ENCODE peak calls at places on chromosomes 7 and 10, in eight cellular contexts. J is B cell, S is mammary epithelial cell, V is fibroblast of mammary gland, H is GM06990, T is progenitor cell of endocrine pancreas, O is heart right ventricle, B is cardiac muscle cell. F is an unnamed sample.

GRCh38 chr10:77925795-77926565 is 575 bp downstream of the DLG5 start:
- DNase-seq in J (no peak), S (peak; percentile 68), V (peak; percentile 22), H (peak; percentile 44), T (peak; percentile 36), O (peak; percentile 56), B (peak; percentile 46), F (peak; percentile 56)

GRCh38 chr7:43764039-43764789 is 5.7 kb downstream of the BLVRA start:
- DNase-seq in J (peak; percentile 64), S (peak; percentile 67), V (peak; percentile 51), H (peak; percentile 28), T (no peak), O (no peak), B (peak; percentile 68), F (peak; percentile 65)

GRCh38 chr7:105935250-105935649 is 27.8 kb upstream of the CDHR3 start:
- DNase-seq in J (no peak), S (no peak), V (no peak), H (no peak), T (no peak), O (no peak), B (no peak), F (no peak)

GRCh38 chr10:124999433-125000365 is 57.8 kb downstream of the ZRANB1 start:
- DNase-seq in J (peak; percentile 24), S (no peak), V (peak; percentile 61), H (no peak), T (no peak), O (no peak), B (peak; percentile 77), F (no peak)

GRCh38 chr7:136050462-136050847 is 73.3 kb upstream of the MTPN start:
- DNase-seq in J (no peak), S (no peak), V (no peak), H (no peak), T (no peak), O (no peak), B (no peak), F (no peak)

GRCh38 chr7:151514461-151515396 is 5.0 kb downstream of the RHEB start:
- DNase-seq in J (no peak), S (no peak), V (no peak), H (no peak), T (no peak), O (no peak), B (no peak), F (no peak)

GRCh38 chr7:36604801-36605200 is 119.5 kb downstream of the AOAH start:
- DNase-seq in J (no peak), S (peak; percentile 48), V (peak; percentile 19), H (no peak), T (no peak), O (no peak), B (no peak), F (no peak)

GRCh38 chr10:114307731-114308130 is 68.7 kb downstream of the VWA2 start:
- DNase-seq in J (no peak), S (no peak), V (no peak), H (no peak), T (no peak), O (no peak), B (no peak), F (no peak)

GRCh38 chr10:92574545-92575377 is 868 bp upstream of the IDE start:
- DNase-seq in J (peak; percentile 58), S (peak; percentile 28), V (peak; percentile 43), H (no peak), T (no peak), O (no peak), B (no peak), F (peak; percentile 46)

DNA sequence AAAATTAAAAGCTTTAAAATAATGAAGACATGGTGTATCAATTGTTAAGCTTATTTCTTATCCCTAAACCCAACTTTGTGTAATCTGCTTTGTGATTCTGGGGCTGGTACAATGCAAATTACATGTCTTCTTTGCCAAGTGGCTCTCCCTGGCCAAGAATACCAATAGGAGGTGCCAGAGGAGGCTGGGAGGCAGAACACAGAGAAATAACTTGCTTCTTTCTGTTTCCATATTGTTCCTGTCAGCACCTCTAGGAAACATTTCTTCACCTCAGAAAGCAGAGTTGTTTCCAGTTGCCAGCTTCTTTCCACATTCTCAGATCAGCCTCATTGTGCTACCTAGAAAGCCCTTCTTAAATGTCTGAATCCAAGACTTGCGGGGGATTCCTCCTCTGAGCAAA is 174.4 kb downstream of the MDFIC start:
- DNase-seq in J (no peak), S (no peak), V (no peak), H (no peak), T (no peak), O (no peak), B (peak; percentile 74), F (no peak)
- TF ChIP-seq CTCF in J (no peak), S (no peak), V (no peak), H (no peak), T (no peak), O (no peak), B (peak; percentile 24), F (no peak)

GRCh38 chr10:126218778-126219649 is 169.3 kb downstream of the ADAM12 start:
- DNase-seq in J (no peak), S (no peak), V (no peak), H (no peak), T (no peak), O (no peak), B (no peak), F (no peak)
- TF ChIP-seq CTCF in J (no peak), S (no peak), V (no peak), H (no peak), T (no peak), O (no peak), B (no peak), F (no peak)

GRCh38 chr7:35505031-35505430 is 189.9 kb downstream of the HERPUD2 start:
- DNase-seq in J (no peak), S (no peak), V (no peak), H (no peak), T (no peak), O (no peak), B (no peak), F (no peak)

GRCh38 chr7:35513192-35513591 is 181.7 kb downstream of the HERPUD2 start:
- DNase-seq in J (no peak), S (no peak), V (no peak), H (no peak), T (no peak), O (no peak), B (no peak), F (no peak)

GRCh38 chr7:35504365-35504764 is 190.6 kb downstream of the HERPUD2 start:
- DNase-seq in J (no peak), S (no peak), V (no peak), H (no peak), T (no peak), O (no peak), B (no peak), F (no peak)

GRCh38 chr7:35512716-35513115 is 182.2 kb downstream of the HERPUD2 start:
- DNase-seq in J (no peak), S (no peak), V (no peak), H (no peak), T (no peak), O (no peak), B (no peak), F (no peak)

DNA sequence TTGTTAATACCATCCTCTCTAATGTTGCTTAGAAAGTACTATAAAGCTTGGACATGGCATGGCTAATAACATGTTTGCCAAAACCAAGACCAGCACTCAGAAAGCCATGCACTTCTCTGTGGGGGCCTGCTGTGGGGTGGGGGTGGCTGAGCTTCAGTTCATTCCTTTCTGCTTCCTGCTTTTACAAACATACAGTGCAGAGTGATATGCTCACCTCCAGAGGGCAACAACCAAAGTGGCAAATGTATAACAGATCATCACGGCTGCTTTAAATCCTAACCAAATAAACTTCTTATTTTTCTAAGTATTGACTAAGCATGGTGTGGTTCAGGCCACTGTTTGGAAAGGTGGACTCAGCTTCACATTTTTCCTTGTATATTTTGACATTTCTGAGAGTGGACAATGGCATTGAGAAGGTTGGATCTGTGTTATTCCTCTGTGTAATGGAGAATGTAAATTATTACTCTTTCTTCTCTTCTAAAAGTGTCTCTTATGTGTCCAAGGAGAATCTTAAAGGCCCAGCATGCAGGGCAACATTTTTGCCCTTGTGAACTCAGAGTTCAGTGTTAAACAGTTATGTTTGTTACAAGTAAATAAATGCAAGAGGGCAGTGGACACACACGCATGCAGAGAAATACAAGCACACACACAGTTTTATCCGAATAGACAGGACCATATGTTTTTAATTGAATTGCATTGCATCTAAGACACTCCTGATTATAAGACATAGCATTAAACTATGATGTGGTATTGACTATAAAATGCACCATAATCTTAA is 186.1 kb downstream of the HERPUD2 start:
- DNase-seq in J (no peak), S (no peak), V (no peak), H (no peak), T (no peak), O (no peak), B (no peak), F (no peak)
- TF ChIP-seq CTCF in J (no peak), S (no peak), V (no peak), H (no peak), T (peak; percentile 12), O (peak; percentile 15), B (no peak), F (no peak)

DNA sequence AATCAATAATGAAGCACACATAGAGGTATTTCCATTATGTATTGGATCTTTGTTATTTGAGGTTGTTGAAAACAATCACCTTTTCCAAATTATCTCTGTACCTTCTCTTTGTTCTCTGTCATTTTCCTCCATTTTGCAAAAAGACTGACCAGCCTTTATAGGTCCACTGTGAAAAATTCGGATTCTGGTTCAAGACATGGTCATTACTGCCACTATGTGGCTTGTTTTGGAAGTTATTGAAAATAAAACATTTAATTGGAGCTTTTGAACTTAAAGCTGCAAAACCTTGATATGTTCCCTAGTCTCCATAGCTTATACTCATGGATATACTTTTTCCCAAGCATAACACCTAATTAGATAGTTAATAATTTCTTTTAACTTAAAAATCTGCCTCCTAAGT is 1094.4 kb downstream of the NRG3 start:
- DNase-seq in J (no peak), S (peak; percentile 7), V (peak; percentile 38), H (no peak), T (no peak), O (no peak), B (peak; percentile 56), F (no peak)
- TF ChIP-seq CTCF in J (no peak), S (peak; percentile 53), V (peak; percentile 39), H (peak; percentile 34), T (peak; percentile 49), O (peak; percentile 44), B (peak; percentile 48), F (peak; percentile 37)

GRCh38 chr10:1243486-1244182 is 187.4 kb downstream of the WDR37 start:
- DNase-seq in J (no peak), S (no peak), V (no peak), H (no peak), T (no peak), O (no peak), B (no peak), F (no peak)
- TF ChIP-seq CTCF in J (no peak), S (no peak), V (no peak), H (no peak), T (peak; percentile 16), O (no peak), B (no peak), F (no peak)